ENCODE peak calls at places on chromosome 7, in five cellular contexts. P is globus pallidus, D is neural crest cell, B is left kidney, M is thyroid gland. A is an unnamed sample.

GRCh38 chr7:137667633-137668387 is 179.0 kb downstream of the DGKI start:
- DNase-seq in P (no peak), D (no peak), B (no peak), M (no peak), A (no peak)

GRCh38 chr7:139660317-139661042 is 117.3 kb downstream of the HIPK2 start:
- DNase-seq in P (no peak), D (no peak), B (no peak), M (no peak), A (no peak)

GRCh38 chr7:24724451-24725190 is 32.6 kb downstream of the GSDME start:
- DNase-seq in P (no peak), D (no peak), B (no peak), M (no peak), A (no peak)

GRCh38 chr7:140375808-140376730 is 22.3 kb downstream of the SLC37A3 start:
- DNase-seq in P (no peak), D (no peak), B (no peak), M (no peak), A (no peak)

GRCh38 chr7:36526720-36527548 is 137.3 kb downstream of the ANLN start:
- DNase-seq in P (no peak), D (no peak), B (no peak), M (no peak), A (no peak)

GRCh38 chr7:88095-88926 is 104.1 kb upstream of the FAM20C start:
- DNase-seq in P (no peak), D (peak), B (peak), M (no peak), A (no peak)

GRCh38 chr7:29974286-29974685 is 15.3 kb downstream of the SCRN1 start:
- DNase-seq in P (no peak), D (no peak), B (no peak), M (no peak), A (no peak)

GRCh38 chr7:5838771-5839170 is 41.8 kb upstream of the OCM start:
- DNase-seq in P (no peak), D (no peak), B (peak), M (no peak), A (no peak)

GRCh38 chr7:47744883-47745282 is 163.0 kb upstream of the TNS3 start:
- DNase-seq in P (no peak), D (no peak), B (no peak), M (no peak), A (no peak)

GRCh38 chr7:85104432-85105205 is 82.2 kb downstream of the SEMA3D start:
- DNase-seq in P (no peak), D (no peak), B (no peak), M (no peak), A (no peak)

GRCh38 chr7:1703475-1704325 is 33.6 kb downstream of the ELFN1 start:
- DNase-seq in P (no peak), D (no peak), B (no peak), M (no peak), A (no peak)

GRCh38 chr7:18927134-18927533 is 190.3 kb downstream of the TWIST1 start:
- DNase-seq in P (no peak), D (no peak), B (no peak), M (no peak), A (no peak)

GRCh38 chr7:39605087-39605486 is 18.3 kb upstream of the RALA start:
- DNase-seq in P (no peak), D (no peak), B (no peak), M (no peak), A (no peak)

GRCh38 chr7:27192546-27193334 is 7.2 kb downstream of the HOXA13 start:
- DNase-seq in P (no peak), D (no peak), B (peak), M (no peak), A (no peak)

A was measured in neuronal stem cell.